ENCODE peak calls at places on chromosome 5, in nine cellular contexts. U, Z, Q, W, K, J, P, I and O are unnamed samples.
A peak's percentile ranks its signal among the peaks of the same experiment; 100 is the strongest.

GRCh38 chr5:111116550-111116949 is 24.4 kb downstream of the WDR36 start:
- DNase-seq in Z (no peak), U (no peak), Q (peak; percentile 11), I (no peak), J (no peak), W (no peak), P (no peak), K (no peak), O (no peak)

GRCh38 chr5:62496876-62497275 is 81.7 kb upstream of the LRRC70 start:
- DNase-seq in Z (no peak), J (no peak), P (no peak), K (no peak), I (no peak), Q (no peak), U (no peak), W (no peak), O (no peak)

GRCh38 chr5:4947106-4947505 is 193.0 kb upstream of the ADAMTS16 start:
- DNase-seq in Z (no peak), I (no peak), Q (no peak), W (no peak), P (no peak), K (no peak), U (no peak), J (no peak), O (no peak)

GRCh38 chr5:157252741-157253465 is 13.0 kb upstream of the CYFIP2 start:
- DNase-seq in Z (no peak), Q (peak; percentile 23), J (no peak), P (no peak), W (no peak), I (no peak), U (no peak), K (no peak), O (no peak)

GRCh38 chr5:153517105-153517700 is 26.7 kb downstream of the GRIA1 start:
- DNase-seq in W (no peak), Q (no peak), K (no peak), J (no peak), P (no peak), Z (no peak), I (no peak), U (no peak), O (no peak)

GRCh38 chr5:4411664-4412063 is 728.5 kb upstream of the ADAMTS16 start:
- DNase-seq in P (no peak), Q (no peak), J (no peak), W (no peak), Z (no peak), K (no peak), U (no peak), I (no peak), O (no peak)

GRCh38 chr5:39021413-39021812 is 52.8 kb downstream of the RICTOR start:
- DNase-seq in Z (no peak), W (no peak), I (no peak), U (no peak), P (no peak), K (no peak), Q (no peak), J (no peak), O (no peak)

GRCh38 chr5:149865746-149866145 is 78.8 kb downstream of the PDE6A start:
- DNase-seq in Q (no peak), U (no peak), J (no peak), Z (no peak), K (no peak), W (no peak), P (no peak), I (no peak), O (no peak)

GRCh38 chr5:95846554-95847260 is 24.2 kb upstream of the GLRX start:
- DNase-seq in K (peak; percentile 90), Z (peak; percentile 69), P (no peak), I (no peak), Q (peak; percentile 79), W (peak; percentile 71), J (peak; percentile 79), U (peak; percentile 81), O (no peak)

GRCh38 chr5:112492291-112492690 is 73.2 kb upstream of the EPB41L4A start:
- DNase-seq in Z (peak; percentile 74), I (no peak), J (peak; percentile 5), Q (peak; percentile 23), P (no peak), U (no peak), W (no peak), K (no peak), O (peak; percentile 25)

GRCh38 chr5:102547659-102548058 is 48.9 kb upstream of the SLCO6A1 start:
- DNase-seq in K (no peak), I (no peak), W (no peak), U (no peak), P (no peak), Z (no peak), J (no peak), Q (no peak), O (no peak)
- TF ChIP-seq POLR2A in K (no peak), I (no peak), W (no peak), U (no peak), P (no peak), Z (no peak), J (no peak), Q (no peak), O (no peak)

GRCh38 chr5:14156611-14157493 is 13.7 kb downstream of the TRIO start:
- DNase-seq in J (peak; percentile 35), W (peak; percentile 63), U (peak; percentile 39), K (no peak), Z (no peak), P (peak; percentile 46), Q (peak; percentile 99), I (peak; percentile 85), O (no peak)
- TF ChIP-seq POLR2A in J (no peak), W (peak; percentile 11), U (no peak), K (no peak), Z (no peak), P (no peak), Q (no peak), I (no peak), O (no peak)

GRCh38 chr5:138336952-138337684 is 948 bp upstream of the FAM53C start:
- DNase-seq in Z (no peak), Q (peak; percentile 79), P (peak; percentile 89), W (peak; percentile 91), I (no peak), U (peak; percentile 91), K (peak; percentile 96), J (peak; percentile 87), O (no peak)

GRCh38 chr5:138330813-138331448 is 673 bp downstream of the CDC25C start:
- DNase-seq in U (no peak), Q (no peak), P (no peak), W (no peak), J (no peak), K (no peak), Z (no peak), I (no peak), O (no peak)

GRCh38 chr5:138334867-138335447 is 3.1 kb upstream of the FAM53C start:
- DNase-seq in U (no peak), W (no peak), K (no peak), J (no peak), I (no peak), Z (peak; percentile 72), P (no peak), Q (peak; percentile 23), O (no peak)

GRCh38 chr5:138331449-138332368 is at the start of gene CDC25C:
- DNase-seq in U (peak; percentile 97), K (peak; percentile 99), P (peak; percentile 99), J (peak; percentile 99), I (peak; percentile 98), W (peak; percentile 98), Q (peak; percentile 99), Z (peak; percentile 99), O (peak; percentile 91)
- TF ChIP-seq POLR2A in U (no peak), K (no peak), P (no peak), J (no peak), I (no peak), W (no peak), Q (peak; percentile 80), Z (peak; percentile 4), O (peak; percentile 57)

DNA sequence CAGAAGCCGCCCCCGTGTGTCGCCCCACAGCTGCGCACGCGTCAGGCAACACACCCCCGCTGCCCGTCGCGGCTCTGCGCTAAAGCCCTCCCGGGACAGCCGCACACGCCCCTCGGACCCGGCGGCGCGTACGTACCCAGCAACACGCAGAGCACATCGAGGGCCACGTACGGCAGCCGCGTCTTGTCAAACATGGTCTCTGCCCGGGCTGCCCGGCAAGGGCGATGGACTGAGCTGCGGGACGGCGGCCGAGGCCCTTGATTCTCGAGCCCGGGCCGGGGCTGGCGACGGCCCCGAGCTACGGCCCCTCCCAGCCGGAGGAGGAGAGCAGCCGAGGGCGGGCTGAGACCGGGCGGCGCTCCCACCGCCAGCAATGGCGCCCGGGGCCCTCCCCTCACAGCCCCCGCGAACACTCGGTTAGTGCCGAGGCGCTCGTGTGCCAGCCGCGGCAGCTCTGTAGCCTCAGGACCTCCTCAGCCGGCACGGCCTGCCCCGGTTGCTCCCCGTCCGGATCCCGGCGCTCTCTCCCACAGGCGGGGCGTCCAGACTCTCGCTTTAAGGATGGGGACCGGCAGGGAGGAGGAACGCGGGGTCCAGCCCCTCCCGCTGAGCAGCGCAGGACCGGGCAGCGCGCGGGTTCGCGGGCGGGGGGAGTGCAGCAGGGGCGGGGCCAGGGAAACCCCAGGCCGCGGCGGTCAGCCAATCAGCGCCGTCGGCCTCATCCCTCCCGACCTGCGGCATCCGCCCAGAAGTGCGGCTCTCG is at the start of gene PLPP1:
- DNase-seq in Q (peak; percentile 83), P (peak; percentile 89), Z (peak; percentile 90), I (peak; percentile 96), U (peak; percentile 93), W (peak; percentile 92), J (peak; percentile 92), K (peak; percentile 98), O (peak; percentile 80)
- TF ChIP-seq POLR2A in Q (peak; percentile 72), P (peak; percentile 55), Z (peak; percentile 79), I (peak; percentile 81), U (peak; percentile 76), W (peak; percentile 93), J (peak; percentile 82), K (peak; percentile 41), O (no peak)

GRCh38 chr5:178205010-178205748 is 846 bp downstream of the HNRNPAB start:
- DNase-seq in P (peak; percentile 63), K (peak; percentile 96), U (peak; percentile 75), Q (peak; percentile 62), J (peak; percentile 85), Z (peak; percentile 85), W (peak; percentile 62), I (no peak), O (peak; percentile 86)
- TF ChIP-seq POLR2A in P (no peak), K (no peak), U (no peak), Q (no peak), J (peak; percentile 28), Z (peak; percentile 60), W (peak; percentile 51), I (peak; percentile 40), O (no peak)